ENCODE peak calls at places on chromosomes 4 and X, in five cellular contexts. G is A549, Q is RWPE1, T is endothelial cell, F is lower leg skin. U is an unnamed sample.

GRCh38 chrX:110281377-110281776 is 36.5 kb downstream of the AMMECR1 start:
- DNase-seq in Q (no peak), G (no peak), F (no peak), T (no peak), U (no peak)

GRCh38 chr4:156954598-156954997 is 17.0 kb downstream of the PDGFC start:
- DNase-seq in T (no peak), F (no peak), Q (no peak), G (no peak), U (no peak)

GRCh38 chr4:73620115-73620792 is at the start of gene RASSF6:
- DNase-seq in F (no peak), T (peak; percentile 34), G (peak; percentile 65), Q (peak; percentile 65), U (peak; percentile 86)

GRCh38 chr4:184506527-184507121 is 32.3 kb upstream of the IRF2 start:
- DNase-seq in G (peak; percentile 14), F (no peak), T (peak; percentile 15), Q (no peak), U (peak; percentile 34)

GRCh38 chr4:89539374-89539773 is 231.8 kb upstream of the GPRIN3 start:
- DNase-seq in Q (no peak), T (no peak), F (no peak), G (peak; percentile 73), U (no peak)

GRCh38 chr4:166839615-166840251 is 394.6 kb downstream of the SPOCK3 start:
- DNase-seq in Q (no peak), T (no peak), G (no peak), F (no peak), U (no peak)

GRCh38 chrX:93422693-93423092 is 250.7 kb downstream of the NAP1L3 start:
- DNase-seq in T (peak; percentile 9), Q (peak; percentile 1), F (no peak), G (peak; percentile 20), U (peak; percentile 54)

GRCh38 chrX:30735839-30736238 is 82.6 kb downstream of the GK start:
- DNase-seq in Q (peak; percentile 29), G (peak; percentile 61), T (peak; percentile 59), F (peak; percentile 23), U (peak; percentile 53)

GRCh38 chr4:158858410-158859189 is 89.8 kb downstream of the FNIP2 start:
- DNase-seq in G (peak; percentile 6), T (no peak), Q (peak; percentile 32), F (no peak), U (no peak)

GRCh38 chrX:64975491-64975890 is 759 bp downstream of the ZC4H2 start:
- DNase-seq in T (peak; percentile 27), Q (no peak), F (peak; percentile 11), G (peak; percentile 4), U (peak; percentile 41)

GRCh38 chr4:98341309-98341708 is 80.1 kb downstream of the RAP1GDS1 start:
- DNase-seq in F (no peak), Q (no peak), G (no peak), T (no peak), U (no peak)

GRCh38 chr4:173515458-173515857 is 14.6 kb downstream of the HAND2 start:
- DNase-seq in T (no peak), Q (no peak), G (no peak), F (no peak), U (no peak)

GRCh38 chr4:138851626-138852443 is 163.7 kb upstream of the NOCT start:
- DNase-seq in T (no peak), G (no peak), F (no peak), Q (peak; percentile 42), U (peak; percentile 46)

GRCh38 chr4:56907009-56907408 is 691 bp upstream of the REST start:
- DNase-seq in Q (peak; percentile 6), T (no peak), F (no peak), G (no peak), U (peak; percentile 63)

GRCh38 chrX:8731579-8732395 is at the start of gene ANOS1:
- DNase-seq in G (peak; percentile 13), F (no peak), Q (peak; percentile 26), T (peak; percentile 73), U (peak; percentile 80)

GRCh38 chrX:17030580-17031285 is 84.3 kb downstream of the REPS2 start:
- DNase-seq in T (no peak), Q (no peak), G (no peak), F (no peak), U (no peak)

GRCh38 chrX:123590842-123591491 is 141.9 kb downstream of the THOC2 start:
- DNase-seq in Q (peak; percentile 20), T (no peak), G (peak; percentile 11), F (no peak), U (no peak)

GRCh38 chrX:148310402-148311200 is 189.8 kb upstream of the AFF2 start:
- DNase-seq in G (no peak), Q (no peak), T (no peak), F (no peak), U (no peak)

GRCh38 chr4:24413311-24413784 is 171.0 kb downstream of the DHX15 start:
- DNase-seq in Q (no peak), F (no peak), G (no peak), T (peak; percentile 34), U (no peak)

GRCh38 chrX:110966046-110966445 is 129.9 kb upstream of the PAK3 start:
- DNase-seq in F (no peak), G (no peak), T (no peak), Q (no peak), U (no peak)

GRCh38 chr4:8556341-8557150 is 23.6 kb upstream of the GPR78 start:
- DNase-seq in F (no peak), G (no peak), Q (no peak), T (no peak), U (no peak)

GRCh38 chr4:162849922-162850321 is 316.8 kb downstream of the NAF1 start:
- DNase-seq in F (no peak), G (no peak), Q (no peak), T (no peak), U (no peak)

GRCh38 chr4:124883642-124884041 is 171.1 kb upstream of the ANKRD50 start:
- DNase-seq in Q (no peak), G (no peak), T (no peak), F (no peak), U (no peak)

GRCh38 chr4:120916937-120917336 is 5.6 kb downstream of the PRDM5 start:
- DNase-seq in Q (no peak), G (no peak), F (no peak), T (no peak), U (no peak)

GRCh38 chr4:37837446-37837845 is 11.0 kb downstream of the PGM2 start:
- DNase-seq in T (no peak), G (no peak), Q (peak; percentile 45), F (no peak), U (no peak)

GRCh38 chrX:7131621-7132020 is 15.9 kb upstream of the STS start:
- DNase-seq in T (no peak), Q (no peak), F (no peak), G (no peak), U (no peak)

GRCh38 chr4:44038811-44039210 is 409.8 kb downstream of the KCTD8 start:
- DNase-seq in T (no peak), G (no peak), F (no peak), Q (no peak), U (no peak)

DNA sequence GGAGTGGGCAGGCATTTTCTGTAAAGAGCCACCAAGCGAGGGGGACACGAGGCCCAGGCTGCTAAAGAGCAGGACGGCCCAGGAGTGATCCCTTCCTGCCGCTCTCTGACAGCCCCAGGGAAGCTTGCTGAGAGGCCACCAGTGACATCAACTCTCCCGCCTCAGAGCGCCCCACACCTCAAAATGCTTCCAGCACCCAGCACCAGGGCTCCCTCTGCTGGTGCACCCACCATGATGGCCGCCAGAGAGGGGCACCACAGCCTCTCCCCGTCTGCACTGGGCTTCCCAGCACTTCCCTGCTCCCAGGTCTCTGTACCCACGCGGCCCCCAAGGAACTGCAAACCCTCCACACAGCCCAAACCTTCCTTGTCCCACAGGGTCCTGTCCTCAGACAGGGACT is 40.4 kb downstream of the GAK start:
- DNase-seq in Q (no peak), T (peak; percentile 17), F (no peak), G (no peak), U (peak; percentile 70)
- TF ChIP-seq CTCF in Q (no peak), T (no peak), F (no peak), G (peak; percentile 11), U (peak; percentile 66)

DNA sequence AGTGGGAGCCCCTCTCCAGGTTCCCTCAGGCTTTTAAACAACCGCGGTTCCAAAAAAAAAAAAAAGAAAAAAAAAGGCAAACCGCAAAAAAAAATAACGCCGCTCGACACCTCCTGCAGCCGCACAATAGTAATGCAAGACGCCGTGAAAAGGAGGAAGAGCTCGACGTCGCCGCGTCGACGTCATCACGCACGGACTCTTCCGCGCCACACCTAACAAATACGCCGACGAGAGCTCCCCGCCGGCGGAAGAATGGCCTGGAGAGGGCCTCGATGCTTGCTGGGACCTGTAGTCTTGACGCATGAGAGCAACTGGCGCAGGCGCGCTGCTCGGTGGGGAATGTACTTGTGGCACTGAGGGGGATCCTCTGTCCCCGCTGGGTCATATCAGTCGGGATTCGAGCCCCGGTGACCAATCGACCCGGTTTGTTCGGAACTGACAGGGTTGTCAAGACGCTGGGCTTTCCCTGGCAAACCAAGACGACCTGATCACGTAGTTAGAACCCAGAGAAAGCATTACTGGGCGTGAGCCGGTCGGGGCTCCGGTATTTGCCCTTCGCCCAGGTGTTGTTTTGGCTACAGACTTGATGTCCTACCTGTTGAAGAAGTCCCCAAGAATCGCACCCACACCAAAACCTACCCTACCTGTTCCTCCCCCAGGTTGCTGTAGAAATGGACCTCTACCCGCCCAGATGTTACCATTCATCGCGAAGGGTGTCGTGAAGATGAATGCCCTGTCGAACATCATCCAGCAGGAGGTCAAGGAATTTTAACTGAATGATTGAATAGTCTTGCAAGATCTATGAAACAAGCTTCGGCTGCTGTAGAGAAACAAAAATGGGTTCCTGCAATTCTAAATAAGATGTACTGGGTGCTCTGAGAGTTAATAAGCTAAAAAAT is at the start of gene CBR4:
- DNase-seq in T (peak; percentile 90), G (peak; percentile 97), F (peak; percentile 98), Q (peak; percentile 90), U (peak; percentile 99)
- TF ChIP-seq CTCF in T (peak; percentile 20), G (no peak), F (no peak), Q (no peak), U (peak; percentile 26)

DNA sequence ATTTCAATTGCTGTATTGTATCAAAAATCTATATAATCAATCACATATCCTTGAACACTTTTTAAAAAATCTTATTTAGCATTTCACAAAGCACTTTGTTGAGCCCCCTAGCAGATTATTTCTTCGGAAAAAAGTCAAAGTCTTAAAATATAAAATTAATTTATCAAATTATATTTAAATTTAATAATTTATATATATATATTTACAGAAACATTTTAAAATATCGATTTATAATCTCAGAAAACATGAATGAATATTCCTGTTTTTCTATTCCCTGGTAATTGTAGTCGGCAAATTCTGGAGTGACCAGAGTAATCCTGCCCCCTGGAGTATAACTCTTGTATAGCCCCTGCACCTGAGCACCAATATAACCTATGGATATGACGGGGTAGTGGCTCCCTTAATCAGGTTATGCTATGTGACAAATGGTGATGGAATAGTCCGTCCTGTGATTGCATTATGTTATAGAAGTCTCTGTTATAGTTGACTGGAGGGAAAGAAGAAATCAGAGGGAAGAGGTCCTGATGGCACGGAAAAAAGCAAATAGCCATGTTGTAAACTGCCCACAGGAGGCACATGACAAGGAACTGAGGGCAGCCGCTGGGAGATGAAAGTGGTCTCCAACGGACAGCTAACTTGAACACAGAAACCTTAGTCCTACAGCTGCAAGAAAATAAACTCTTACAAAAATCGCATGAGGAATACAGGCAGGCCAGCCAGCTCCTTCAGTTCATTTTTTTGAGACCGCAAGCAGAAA is 1092.3 kb downstream of the ARAP2 start:
- DNase-seq in T (peak; percentile 52), F (no peak), Q (peak; percentile 4), G (peak; percentile 29), U (peak; percentile 55)
- TF ChIP-seq CTCF in T (peak; percentile 71), F (no peak), Q (no peak), G (peak; percentile 26), U (peak; percentile 87)

DNA sequence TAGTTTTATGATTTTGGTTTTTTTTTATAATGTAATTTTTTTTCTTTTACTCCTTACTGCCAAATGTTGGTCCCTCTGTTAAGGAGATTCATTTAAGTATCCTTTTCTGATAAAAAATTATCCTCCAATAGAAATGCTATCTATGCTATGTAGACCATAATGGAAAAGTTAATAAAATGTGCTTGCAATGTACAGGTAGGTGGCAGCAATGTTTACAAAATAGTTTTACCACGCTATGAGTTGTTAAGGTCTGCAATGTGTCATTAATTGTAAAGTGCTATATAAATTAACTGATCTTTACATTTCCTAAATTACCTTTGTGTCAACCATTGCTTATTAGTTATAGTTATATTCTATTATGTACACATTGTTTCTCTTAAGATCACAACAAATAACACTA is 3.8 kb upstream of the CENPC start:
- DNase-seq in F (no peak), G (peak; percentile 29), Q (peak; percentile 15), T (no peak), U (no peak)
- TF ChIP-seq CTCF in F (no peak), G (peak; percentile 55), Q (peak; percentile 58), T (no peak), U (peak; percentile 36)